ENCODE peak calls at places on chromosomes 5 and 9, in nine cellular contexts. E, L, O, R, D, U, Y, X and A are unnamed samples.

GRCh38 chr5:2732850-2733249 is 18.6 kb downstream of the IRX2 start:
- DNase-seq in X (no peak), Y (no peak), R (no peak), U (no peak), E (no peak), O (no peak), D (no peak), L (no peak), A (no peak)

GRCh38 chr5:79133121-79133656 is 21.6 kb downstream of the BHMT start:
- DNase-seq in X (peak), L (no peak), R (no peak), U (no peak), O (no peak), Y (peak), E (no peak), D (no peak), A (no peak)

GRCh38 chr9:115694014-115694413 is 459.6 kb upstream of the PAPPA start:
- DNase-seq in R (no peak), O (no peak), D (peak), L (peak), E (no peak), X (no peak), Y (peak), U (no peak), A (peak)

GRCh38 chr9:125829743-125830142 is 82.6 kb downstream of the PBX3 start:
- DNase-seq in X (no peak), R (no peak), U (no peak), L (no peak), D (no peak), O (peak), E (no peak), Y (peak), A (no peak)

GRCh38 chr5:121890297-121890858 is 38.7 kb downstream of the FTMT start:
- DNase-seq in E (no peak), U (no peak), L (no peak), O (peak), Y (peak), R (no peak), D (no peak), X (no peak), A (no peak)

GRCh38 chr5:115767424-115767823 is 49.0 kb downstream of the CDO1 start:
- DNase-seq in X (no peak), U (no peak), L (no peak), D (no peak), O (no peak), E (no peak), Y (peak), R (no peak), A (no peak)

GRCh38 chr9:84667571-84668203 is 1.8 kb upstream of the NTRK2 start:
- DNase-seq in O (no peak), X (no peak), L (peak), U (peak), Y (peak), R (peak), D (peak), E (no peak), A (no peak)

GRCh38 chr9:138022756-138023393 is 145.3 kb downstream of the CACNA1B start:
- DNase-seq in E (no peak), Y (no peak), R (no peak), D (peak), U (no peak), L (no peak), X (no peak), O (no peak), A (no peak)

GRCh38 chr5:164998590-164998989 is 1493.2 kb downstream of the MAT2B start:
- DNase-seq in O (no peak), E (no peak), D (no peak), X (no peak), U (no peak), R (no peak), Y (no peak), L (no peak), A (no peak)

GRCh38 chr9:131817073-131817472 is 77.2 kb upstream of the RAPGEF1 start:
- DNase-seq in U (no peak), R (no peak), X (no peak), D (no peak), L (no peak), Y (no peak), E (no peak), O (no peak), A (no peak)